ENCODE peak calls at places on chromosome 22, in four cellular contexts. F, L, R and O are unnamed samples.

GRCh38 chr22:47474895-47475294 is 712.4 kb downstream of the TBC1D22A start:
- DNase-seq in R (no peak), F (no peak), L (no peak), O (no peak)

GRCh38 chr22:45208993-45209838 is 31.5 kb downstream of the KIAA0930 start:
- DNase-seq in L (peak), R (peak), F (peak), O (peak)

GRCh38 chr22:44336962-44337657 is 24.4 kb upstream of the SHISAL1 start:
- DNase-seq in L (no peak), R (no peak), F (no peak), O (no peak)

GRCh38 chr22:49815641-49816071 is 12.0 kb downstream of the BRD1 start:
- DNase-seq in R (no peak), F (no peak), L (no peak), O (peak)

GRCh38 chr22:22553141-22553540 is 5.9 kb downstream of the PRAME start:
- DNase-seq in F (no peak), R (no peak), L (no peak), O (no peak)

GRCh38 chr22:24994070-24994763 is 41.7 kb downstream of the KIAA1671 start:
- DNase-seq in L (no peak), R (peak), F (peak), O (no peak)

GRCh38 chr22:48477031-48477721 is 1350.5 kb downstream of the BRD1 start:
- DNase-seq in R (no peak), L (no peak), F (peak), O (no peak)

GRCh38 chr22:37634505-37635002 is 4.9 kb upstream of the SH3BP1 start:
- DNase-seq in F (no peak), R (peak), L (no peak), O (no peak)

GRCh38 chr22:29212738-29213137 is 7.0 kb downstream of the EMID1 start:
- DNase-seq in L (no peak), F (no peak), R (no peak), O (no peak)

GRCh38 chr22:17087176-17088131 is 2.7 kb downstream of the IL17RA start:
- DNase-seq in F (no peak), R (no peak), L (no peak), O (peak)

GRCh38 chr22:49565516-49565855 is 262.2 kb downstream of the BRD1 start:
- DNase-seq in F (peak), L (no peak), R (no peak), O (no peak)

GRCh38 chr22:23193882-23194281 is 13.6 kb downstream of the BCR start:
- DNase-seq in R (no peak), F (no peak), L (no peak), O (peak)

GRCh38 chr22:45731041-45731797 is 59.6 kb downstream of the ATXN10 start:
- DNase-seq in F (no peak), R (peak), L (no peak), O (peak)

GRCh38 chr22:47163876-47164513 is 401.5 kb downstream of the TBC1D22A start:
- DNase-seq in R (no peak), L (no peak), F (peak), O (no peak)

GRCh38 chr22:26474687-26475086 is 8.9 kb downstream of the HPS4 start:
- DNase-seq in R (no peak), F (no peak), L (no peak), O (no peak)

GRCh38 chr22:45072322-45072903 is 62.6 kb upstream of the PHF21B start:
- DNase-seq in L (no peak), F (peak), R (peak), O (peak)

GRCh38 chr22:48720662-48721393 is 1106.8 kb downstream of the BRD1 start:
- DNase-seq in R (no peak), L (no peak), F (no peak), O (no peak)

GRCh38 chr22:42261266-42261665 is 9.2 kb downstream of the TCF20 start:
- DNase-seq in F (no peak), L (no peak), R (no peak), O (peak)

GRCh38 chr22:46443850-46444389 is 93.5 kb downstream of the CELSR1 start:
- DNase-seq in L (no peak), R (no peak), F (no peak), O (no peak)

GRCh38 chr22:46047226-46047625 is 70.3 kb upstream of the WNT7B start:
- DNase-seq in R (no peak), F (peak), L (no peak), O (no peak)

GRCh38 chr22:42282252-42282942 is 11.9 kb upstream of the TCF20 start:
- DNase-seq in R (no peak), L (no peak), F (peak), O (no peak)

GRCh38 chr22:43342347-43343261 is 568 bp downstream of the SCUBE1 start:
- DNase-seq in L (no peak), R (no peak), F (no peak), O (no peak)

GRCh38 chr22:39176067-39176621 is 23.7 kb upstream of the CBX7 start:
- DNase-seq in R (peak), L (no peak), F (peak), O (peak)

GRCh38 chr22:26360169-26360885 is 68.7 kb upstream of the ASPHD2 start:
- DNase-seq in F (peak), L (peak), R (peak), O (peak)

GRCh38 chr22:50613291-50613981 is 12.8 kb downstream of the MAPK8IP2 start:
- DNase-seq in R (no peak), F (peak), L (no peak), O (no peak)

GRCh38 chr22:44167501-44167900 is 13.2 kb upstream of the PARVG start:
- DNase-seq in L (no peak), F (no peak), R (no peak), O (no peak)

GRCh38 chr22:48708558-48709245 is 1119.0 kb downstream of the BRD1 start:
- DNase-seq in F (no peak), R (no peak), L (no peak), O (no peak)

GRCh38 chr22:44192098-44192810 is 11.5 kb downstream of the PARVG start:
- DNase-seq in R (peak), L (peak), F (peak), O (no peak)

GRCh38 chr22:35076648-35077047 is 10.7 kb downstream of the ISX start:
- DNase-seq in L (no peak), F (no peak), R (no peak), O (no peak)

GRCh38 chr22:24189249-24190158 is 8.2 kb downstream of the SUSD2 start:
- DNase-seq in L (peak), R (peak), F (peak), O (peak)

GRCh38 chr22:47213571-47214230 is 451.3 kb downstream of the TBC1D22A start:
- DNase-seq in F (peak), L (no peak), R (peak), O (no peak)

GRCh38 chr22:50078761-50079160 is 6.5 kb downstream of the MLC1 start:
- DNase-seq in F (no peak), L (no peak), R (no peak), O (no peak)

DNA sequence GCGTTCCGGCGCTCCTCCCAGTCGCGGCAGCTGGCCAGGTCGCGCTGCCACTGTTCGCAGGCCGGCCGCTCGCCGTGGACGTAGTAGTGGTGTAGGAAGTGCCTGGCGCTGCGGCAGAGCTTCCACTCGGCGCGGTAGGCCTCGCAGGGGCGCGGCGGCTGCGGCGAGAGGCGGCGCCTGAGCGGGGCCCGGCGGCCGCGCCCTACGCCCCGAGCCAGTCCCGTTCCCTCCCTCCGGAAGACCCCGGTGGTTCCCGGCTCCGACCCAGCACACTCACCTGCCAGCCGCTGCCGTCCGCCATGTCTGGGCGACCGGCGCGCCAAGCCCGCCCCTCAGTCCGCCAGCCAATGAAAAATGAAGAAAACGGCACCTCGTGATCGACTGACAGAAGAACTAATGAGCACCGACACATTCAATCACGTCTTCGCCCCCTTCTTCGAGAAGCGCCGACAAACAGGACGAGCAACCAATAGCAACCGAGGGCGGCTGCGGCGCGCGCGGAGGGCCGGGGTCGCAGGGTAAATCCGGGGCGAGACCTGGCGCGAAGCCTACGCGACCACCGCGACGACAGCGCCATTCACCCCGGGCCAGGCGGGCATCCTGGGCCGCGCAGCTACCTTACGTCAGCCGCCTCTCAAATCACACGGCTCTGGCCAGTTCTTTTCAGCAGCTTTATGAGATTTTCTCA is at the start of gene C22orf39:
- DNase-seq in R (peak), F (peak), L (peak), O (peak)
- H2BK15ac ChIP-seq in R (no peak), F (no peak), L (peak), O (no peak)

GRCh38 chr22:19644314-19645223 is 69.7 kb upstream of the SEPTIN5 start:
- DNase-seq in R (no peak), F (peak), L (no peak), O (no peak)
- H3K56ac ChIP-seq in R (no peak), F (no peak), L (no peak), O (no peak)

DNA sequence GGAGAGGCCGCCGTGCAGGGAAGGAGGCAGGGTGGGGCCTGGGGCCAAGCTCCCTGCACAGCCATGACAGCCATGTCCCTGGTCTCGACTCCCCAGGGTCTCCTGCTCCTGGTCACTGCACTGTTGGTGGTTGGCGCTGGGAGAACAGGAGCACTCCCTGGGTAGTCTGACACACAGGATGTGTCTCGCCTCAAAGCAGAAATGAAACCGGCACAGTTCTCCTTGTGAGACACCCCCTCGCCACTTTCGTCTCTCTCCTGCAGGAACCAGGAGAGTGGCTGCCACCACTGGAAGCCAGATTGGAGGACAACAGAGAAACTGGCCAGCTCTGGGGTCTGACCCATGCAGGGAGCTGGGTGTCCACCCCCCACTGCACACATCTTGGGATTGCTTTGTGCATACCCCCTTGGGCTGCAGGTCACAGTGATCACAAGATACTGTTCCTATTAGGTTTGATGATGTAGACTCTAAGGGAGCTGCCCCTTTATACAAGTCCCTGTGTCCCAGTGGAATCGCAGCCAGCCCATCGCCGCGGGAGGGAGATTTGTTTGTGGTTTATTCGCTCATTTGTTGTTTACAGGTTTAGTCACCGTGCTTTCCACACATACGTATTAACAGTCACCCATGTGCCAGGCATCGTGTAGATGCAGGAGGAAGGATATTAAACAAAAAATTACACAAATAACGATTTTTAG is 27.0 kb upstream of the YWHAH start:
- DNase-seq in F (no peak), R (no peak), L (no peak), O (no peak)
- H2BK15ac ChIP-seq in F (no peak), R (no peak), L (no peak), O (no peak)

GRCh38 chr22:31340765-31341247 is 5.3 kb downstream of the PATZ1 start:
- DNase-seq in L (no peak), F (no peak), R (no peak), O (no peak)
- H3K56ac ChIP-seq in L (no peak), F (no peak), R (no peak), O (no peak)

DNA sequence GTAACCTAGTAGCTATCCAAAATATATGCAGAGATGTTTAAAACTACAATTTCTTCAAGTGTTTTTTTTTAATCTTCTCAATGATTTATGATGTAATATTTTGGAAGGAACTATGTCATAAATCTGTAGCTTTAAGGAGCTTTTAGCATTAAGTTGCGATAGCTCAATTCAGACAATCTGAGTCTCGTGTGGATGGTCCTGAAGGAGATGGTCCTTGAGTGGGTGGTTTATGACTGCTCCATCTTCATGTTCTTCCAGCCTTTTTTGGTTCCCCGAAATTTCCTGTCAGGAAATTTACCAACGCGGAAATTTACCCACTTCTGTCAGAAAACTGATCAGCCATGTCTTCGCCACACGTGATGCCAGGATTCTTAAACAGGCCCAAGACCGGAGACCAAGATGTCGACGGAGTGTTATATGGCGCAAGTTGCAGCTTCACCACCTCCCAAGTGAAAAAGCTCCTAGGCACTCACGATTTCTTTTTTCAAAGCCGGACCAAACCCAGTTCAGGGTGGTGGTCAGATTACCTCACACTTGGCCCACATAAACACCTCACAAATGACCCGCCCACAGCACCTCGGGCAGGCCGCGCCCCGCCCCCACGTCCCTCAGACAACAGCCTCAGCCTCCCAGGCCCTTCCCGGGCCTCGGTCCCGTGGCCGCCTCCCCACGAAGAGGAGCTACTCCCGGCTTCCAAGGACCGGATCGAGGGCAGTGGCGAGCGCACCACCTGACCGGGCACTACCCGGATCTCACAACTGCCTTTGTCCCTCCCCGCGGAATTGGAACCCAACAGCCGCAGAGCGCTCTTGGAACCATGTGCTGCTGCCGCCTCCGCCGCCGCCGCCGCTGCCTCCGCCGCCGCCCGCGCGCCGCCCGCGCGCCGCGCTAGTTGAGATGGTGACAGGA is at the start of gene MORC2:
- DNase-seq in F (peak), L (no peak), R (peak), O (peak)
- H2BK15ac ChIP-seq in F (no peak), L (no peak), R (no peak), O (no peak)

DNA sequence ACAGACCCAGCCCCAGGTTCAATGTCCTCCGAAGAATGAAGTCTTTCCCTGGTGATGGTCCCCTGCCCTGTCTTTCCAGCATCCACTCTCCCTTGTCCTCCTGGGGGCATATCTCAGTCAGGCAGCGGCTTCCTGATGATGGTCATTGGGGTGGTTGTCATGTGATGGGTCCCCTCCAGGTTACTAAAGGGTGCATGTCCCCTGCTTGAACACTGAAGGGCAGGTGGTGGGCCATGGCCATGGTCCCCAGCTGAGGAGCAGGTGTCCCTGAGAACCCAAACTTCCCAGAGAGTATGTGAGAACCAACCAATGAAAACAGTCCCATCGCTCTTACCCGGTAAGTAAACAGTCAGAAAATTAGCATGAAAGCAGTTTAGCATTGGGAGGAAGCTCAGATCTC is 14.1 kb downstream of the APOL1 start:
- DNase-seq in R (no peak), L (no peak), F (no peak), O (no peak)
- H3K56ac ChIP-seq in R (no peak), L (no peak), F (no peak), O (no peak)